ENCODE peak calls at places on chromosomes 5 and 9, in six cellular contexts. K is HepG2, I is H1, U is GM12878, M is K562, B is GM12892. F is an unnamed sample.

GRCh38 chr5:67802766-67803165 is 412.8 kb upstream of the PIK3R1 start:
- DNase-seq in I (no peak), M (no peak), U (peak; percentile 51), B (no peak), K (no peak), F (no peak)

GRCh38 chr9:71910602-71911060 is 362 bp downstream of the ABHD17B start:
- DNase-seq in K (no peak), I (no peak), M (no peak), U (no peak), B (peak; percentile 27), F (peak; percentile 25)

GRCh38 chr5:64339776-64340175 is 166.0 kb upstream of the RGS7BP start:
- DNase-seq in K (no peak), M (no peak), I (no peak), U (no peak), B (no peak), F (no peak)

GRCh38 chr9:95422650-95423049 is 94.1 kb downstream of the PTCH1 start:
- DNase-seq in M (no peak), U (no peak), I (no peak), B (no peak), K (no peak), F (no peak)

GRCh38 chr5:158139161-158139560 is 280.2 kb upstream of the CLINT1 start:
- DNase-seq in U (no peak), M (no peak), I (no peak), K (no peak), B (no peak), F (no peak)

GRCh38 chr5:147949711-147950573 is 43.6 kb upstream of the C5orf46 start:
- DNase-seq in I (no peak), M (peak; percentile 40), U (no peak), K (peak; percentile 37), B (peak; percentile 9), F (no peak)

GRCh38 chr9:133597316-133597957 is 11.8 kb downstream of the FAM163B start:
- DNase-seq in B (no peak), K (no peak), M (peak; percentile 25), U (no peak), I (no peak), F (no peak)

GRCh38 chr5:91183743-91184142 is 199.4 kb downstream of the ARRDC3 start:
- DNase-seq in K (no peak), U (no peak), M (no peak), B (no peak), I (peak; percentile 9), F (no peak)

GRCh38 chr9:18672706-18673105 is 198.8 kb downstream of the ADAMTSL1 start:
- DNase-seq in B (no peak), K (no peak), M (no peak), U (no peak), I (no peak), F (no peak)

GRCh38 chr9:5846080-5846479 is 13.2 kb upstream of the ERMP1 start:
- DNase-seq in K (no peak), B (no peak), U (no peak), I (no peak), M (no peak), F (no peak)

GRCh38 chr5:27830551-27830950 is 792.2 kb upstream of the CDH9 start:
- DNase-seq in I (no peak), K (no peak), M (no peak), B (no peak), U (no peak), F (no peak)

GRCh38 chr9:125521462-125522327 is 185.3 kb downstream of the MAPKAP1 start:
- DNase-seq in B (no peak), M (no peak), U (no peak), K (peak; percentile 35), I (no peak), F (no peak)

GRCh38 chr5:164649266-164649665 is 1143.8 kb downstream of the MAT2B start:
- DNase-seq in B (no peak), K (no peak), U (no peak), M (no peak), I (no peak), F (no peak)

GRCh38 chr5:34657550-34657921 is 1.4 kb downstream of the RAI14 start:
- DNase-seq in B (no peak), U (no peak), K (peak; percentile 16), M (no peak), I (no peak), F (no peak)

GRCh38 chr9:107637421-107638420 is 148.2 kb upstream of the KLF4 start:
- DNase-seq in M (no peak), B (peak; percentile 33), U (no peak), I (no peak), K (no peak), F (no peak)

GRCh38 chr9:38707885-38708640 is 11.9 kb downstream of the FAM240B start:
- DNase-seq in U (no peak), K (no peak), B (no peak), I (no peak), M (peak; percentile 12), F (no peak)

GRCh38 chr9:19465571-19466267 is 56.9 kb downstream of the ACER2 start:
- DNase-seq in M (no peak), U (no peak), K (no peak), I (no peak), B (no peak), F (no peak)

GRCh38 chr5:143187495-143187894 is 216.0 kb downstream of the NR3C1 start:
- DNase-seq in B (no peak), U (no peak), I (no peak), M (no peak), K (no peak), F (no peak)

GRCh38 chr9:122213589-122214413 is 15.0 kb downstream of the LHX6 start:
- DNase-seq in M (peak; percentile 99), I (peak; percentile 87), K (peak; percentile 83), U (no peak), B (peak; percentile 71), F (peak; percentile 78)

GRCh38 chr9:34337404-34337803 is 8.0 kb downstream of the NUDT2 start:
- DNase-seq in I (no peak), U (no peak), M (no peak), K (no peak), B (no peak), F (no peak)

GRCh38 chr9:91038483-91039124 is 237.0 kb downstream of the SYK start:
- DNase-seq in B (no peak), U (no peak), I (no peak), K (no peak), M (no peak), F (no peak)

GRCh38 chr5:57302164-57302563 is 128.3 kb downstream of the GPBP1 start:
- DNase-seq in U (peak; percentile 33), I (no peak), B (no peak), K (peak; percentile 28), M (no peak), F (no peak)

GRCh38 chr9:106619211-106619610 is 243.8 kb upstream of the ZNF462 start:
- DNase-seq in U (no peak), B (no peak), M (no peak), I (no peak), K (no peak), F (no peak)

GRCh38 chr9:77534376-77535057 is 113.6 kb downstream of the GNA14 start:
- DNase-seq in U (no peak), K (peak; percentile 96), M (no peak), I (no peak), B (no peak), F (no peak)

GRCh38 chr5:67246108-67246507 is 49.5 kb upstream of the CD180 start:
- DNase-seq in U (peak; percentile 19), B (no peak), I (no peak), M (peak; percentile 25), K (peak; percentile 49), F (no peak)

GRCh38 chr9:12817702-12818101 is 42.9 kb downstream of the LURAP1L start:
- DNase-seq in K (peak; percentile 76), U (no peak), M (no peak), B (no peak), I (no peak), F (no peak)

GRCh38 chr5:3116366-3116765 is 364.9 kb upstream of the IRX2 start:
- DNase-seq in K (no peak), U (no peak), B (no peak), I (no peak), M (no peak), F (no peak)
- TF ChIP-seq POLR2A in K (no peak), U (no peak), B (no peak), I (no peak), M (no peak), F (no peak)

DNA sequence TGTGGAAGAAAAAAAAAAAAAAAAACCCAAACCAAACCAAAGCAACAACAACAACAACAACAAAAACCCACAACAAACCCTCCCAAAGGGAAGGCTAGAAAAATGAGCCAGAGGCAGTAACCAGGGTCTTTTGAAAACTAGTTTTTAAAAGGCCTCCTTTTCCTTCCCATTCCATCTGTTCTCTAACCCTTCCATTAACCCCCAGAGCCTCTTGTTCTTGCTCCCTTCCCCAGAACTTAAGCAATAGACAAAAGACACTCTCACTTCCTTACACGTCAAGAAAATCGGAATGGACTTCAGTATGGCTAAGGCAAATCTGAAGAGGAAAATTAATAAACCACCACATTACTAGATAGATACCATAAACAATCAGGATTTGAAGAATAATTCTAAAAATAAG is 292.8 kb downstream of the ARL15 start:
- DNase-seq in I (no peak), M (no peak), B (no peak), K (no peak), U (no peak), F (no peak)
- TF ChIP-seq POLR2AphosphoS5 in I (no peak), M (no peak), B (no peak), K (no peak), U (no peak), F (no peak)

DNA sequence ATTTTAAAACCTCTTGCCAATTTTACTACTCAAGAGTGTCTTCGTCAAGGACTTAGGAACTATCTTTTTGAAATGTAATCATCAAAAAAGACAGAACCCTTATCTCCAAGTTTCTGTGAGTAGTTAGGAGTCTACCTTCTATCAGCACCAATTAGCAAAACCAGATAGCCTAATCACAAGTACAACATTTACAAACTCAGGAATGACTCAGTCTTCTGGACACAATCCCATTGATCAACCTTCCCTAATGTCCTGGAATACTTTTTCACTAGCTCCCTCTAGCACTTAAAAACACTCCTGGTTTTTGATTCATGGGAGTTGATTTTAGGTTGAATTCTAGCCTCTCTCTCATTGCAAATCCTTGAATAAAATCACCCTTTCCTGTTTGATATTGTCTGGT is 680.7 kb downstream of the PRR16 start:
- DNase-seq in U (no peak), K (no peak), I (no peak), M (no peak), B (no peak), F (no peak)
- TF ChIP-seq TAF1 in U (no peak), K (no peak), I (no peak), M (no peak), B (no peak), F (no peak)

DNA sequence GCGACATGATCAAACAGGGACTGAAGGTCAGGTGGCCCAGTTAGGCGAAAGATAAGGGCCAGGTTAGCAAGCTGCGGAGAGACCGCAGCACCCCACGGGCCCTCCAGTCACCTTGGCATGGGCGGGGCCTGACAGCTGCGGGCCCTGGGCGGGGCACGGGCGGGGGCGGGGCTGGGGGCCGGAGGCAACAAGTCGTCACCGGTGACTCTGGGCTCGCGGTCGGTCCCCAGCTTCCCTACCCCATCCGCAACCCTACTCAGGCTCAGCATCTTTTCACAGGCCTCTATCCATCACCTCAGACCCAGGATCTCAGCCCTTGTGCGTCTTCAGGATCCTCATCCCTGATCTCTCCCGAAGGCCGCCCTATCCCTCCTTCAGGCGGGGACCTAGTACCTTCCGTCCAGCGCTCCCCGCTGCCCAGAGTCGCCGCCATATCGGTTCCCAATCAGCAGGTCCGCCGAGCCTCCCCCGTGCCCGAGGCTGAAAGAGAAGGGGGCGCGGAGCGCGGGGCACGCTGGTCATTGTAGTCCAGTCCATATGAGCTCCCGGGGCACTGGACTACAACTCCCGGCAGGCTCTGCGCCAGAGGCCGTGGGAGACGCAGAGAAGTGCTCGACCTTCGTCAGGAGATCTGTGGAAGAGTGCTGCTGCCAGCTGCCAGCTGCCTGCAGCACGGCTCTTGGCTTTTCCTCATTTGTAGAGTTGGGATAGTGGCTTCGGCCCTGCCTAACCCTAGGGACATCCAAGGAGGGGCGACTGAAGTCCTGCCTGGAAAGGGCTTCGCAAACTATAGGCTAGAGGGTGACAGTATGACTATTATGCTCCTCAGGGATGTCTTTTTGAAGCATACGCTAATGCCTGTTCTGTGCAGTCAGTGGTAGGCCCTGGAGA is at the start of gene DNAJC18:
- DNase-seq in K (peak; percentile 81), M (peak; percentile 97), I (peak; percentile 76), U (peak; percentile 53), B (peak; percentile 88), F (peak; percentile 85)
- TF ChIP-seq POLR2A in K (peak; percentile 35), M (peak; percentile 64), I (peak; percentile 87), U (peak; percentile 74), B (peak; percentile 57), F (peak; percentile 58)

F was measured in GM12891.